ENCODE peak calls at places on chromosomes 6 and 20, in six cellular contexts. One of them, this sample, is unnamed.

GRCh38 chr20:24650091-24650490 is 180.7 kb downstream of the SYNDIG1 start:
- DNase-seq in RPMI8226: no peak
- DNase-seq in NCI-H1048: no peak
- DNase-seq in globus pallidus: peak; percentile 65
- DNase-seq in T-cell: no peak
- DNase-seq in NB4: no peak
- DNase-seq in this sample: no peak

GRCh38 chr6:42911171-42912021 is 4.5 kb upstream of the PTCRA start:
- DNase-seq in NCI-H1048: no peak
- DNase-seq in T-cell: no peak
- DNase-seq in RPMI8226: no peak
- DNase-seq in globus pallidus: no peak
- DNase-seq in NB4: no peak
- DNase-seq in this sample: no peak

GRCh38 chr6:158255280-158255973 is 56.8 kb upstream of the TULP4 start:
- DNase-seq in globus pallidus: no peak
- DNase-seq in RPMI8226: no peak
- DNase-seq in T-cell: no peak
- DNase-seq in NB4: no peak
- DNase-seq in NCI-H1048: no peak
- DNase-seq in this sample: no peak

GRCh38 chr6:134882426-134883038 is 67.4 kb downstream of the ALDH8A1 start:
- DNase-seq in NCI-H1048: no peak
- DNase-seq in T-cell: peak; percentile 35
- DNase-seq in RPMI8226: peak; percentile 61
- DNase-seq in NB4: peak; percentile 73
- DNase-seq in globus pallidus: peak; percentile 68
- DNase-seq in this sample: no peak

GRCh38 chr6:69231983-69232382 is 564.8 kb downstream of the LMBRD1 start:
- DNase-seq in NB4: no peak
- DNase-seq in T-cell: no peak
- DNase-seq in NCI-H1048: no peak
- DNase-seq in RPMI8226: no peak
- DNase-seq in globus pallidus: no peak
- DNase-seq in this sample: no peak

GRCh38 chr6:72798196-72798595 is 176.3 kb downstream of the KCNQ5 start:
- DNase-seq in RPMI8226: no peak
- DNase-seq in T-cell: no peak
- DNase-seq in NB4: no peak
- DNase-seq in globus pallidus: no peak
- DNase-seq in NCI-H1048: no peak
- DNase-seq in this sample: no peak

GRCh38 chr6:30600576-30600975 is 16.5 kb downstream of the PPP1R10 start:
- DNase-seq in T-cell: no peak
- DNase-seq in NB4: no peak
- DNase-seq in NCI-H1048: no peak
- DNase-seq in RPMI8226: no peak
- DNase-seq in globus pallidus: no peak
- DNase-seq in this sample: no peak

GRCh38 chr6:12060780-12061619 is 48.9 kb downstream of the HIVEP1 start:
- DNase-seq in T-cell: peak; percentile 79
- DNase-seq in NCI-H1048: no peak
- DNase-seq in NB4: peak; percentile 95
- DNase-seq in globus pallidus: peak; percentile 58
- DNase-seq in RPMI8226: no peak
- DNase-seq in this sample: peak; percentile 62

GRCh38 chr6:112877134-112878100 is 530.3 kb downstream of the RFPL4B start:
- DNase-seq in NCI-H1048: no peak
- DNase-seq in NB4: no peak
- DNase-seq in globus pallidus: no peak
- DNase-seq in RPMI8226: no peak
- DNase-seq in T-cell: no peak
- DNase-seq in this sample: no peak

GRCh38 chr6:39357998-39358686 is 35.6 kb upstream of the KCNK16 start:
- DNase-seq in globus pallidus: no peak
- DNase-seq in NB4: no peak
- DNase-seq in T-cell: no peak
- DNase-seq in RPMI8226: peak; percentile 47
- DNase-seq in NCI-H1048: no peak
- DNase-seq in this sample: no peak

GRCh38 chr6:6320901-6321300 is 439 bp upstream of the F13A1 start:
- DNase-seq in T-cell: no peak
- DNase-seq in NCI-H1048: no peak
- DNase-seq in globus pallidus: no peak
- DNase-seq in NB4: peak; percentile 24
- DNase-seq in RPMI8226: no peak
- DNase-seq in this sample: no peak

GRCh38 chr20:31587545-31588389 is 17.3 kb upstream of the ID1 start:
- DNase-seq in NCI-H1048: no peak
- DNase-seq in globus pallidus: no peak
- DNase-seq in T-cell: no peak
- DNase-seq in NB4: peak; percentile 54
- DNase-seq in RPMI8226: peak; percentile 62
- DNase-seq in this sample: no peak

GRCh38 chr6:40996591-40997247 is 42.3 kb downstream of the UNC5CL start:
- DNase-seq in NB4: no peak
- DNase-seq in NCI-H1048: no peak
- DNase-seq in globus pallidus: no peak
- DNase-seq in RPMI8226: no peak
- DNase-seq in T-cell: no peak
- DNase-seq in this sample: no peak

GRCh38 chr6:4441981-4442434 is 306.6 kb upstream of the ECI2 start:
- DNase-seq in RPMI8226: no peak
- DNase-seq in T-cell: no peak
- DNase-seq in NCI-H1048: no peak
- DNase-seq in NB4: no peak
- DNase-seq in globus pallidus: no peak
- DNase-seq in this sample: no peak

GRCh38 chr20:16472045-16472872 is 101.0 kb downstream of the KIF16B start:
- DNase-seq in NB4: no peak
- DNase-seq in NCI-H1048: no peak
- DNase-seq in globus pallidus: no peak
- DNase-seq in RPMI8226: no peak
- DNase-seq in T-cell: no peak
- DNase-seq in this sample: no peak

GRCh38 chr6:42017021-42017643 is 33.2 kb upstream of the TAF8 start:
- DNase-seq in RPMI8226: no peak
- DNase-seq in NB4: peak; percentile 88
- DNase-seq in T-cell: no peak
- DNase-seq in globus pallidus: no peak
- DNase-seq in NCI-H1048: no peak
- DNase-seq in this sample: no peak

GRCh38 chr20:64101731-64102621 is 5.4 kb downstream of the NPBWR2 start:
- DNase-seq in T-cell: peak; percentile 55
- DNase-seq in NB4: peak; percentile 73
- DNase-seq in globus pallidus: no peak
- DNase-seq in NCI-H1048: peak; percentile 33
- DNase-seq in RPMI8226: peak; percentile 76
- DNase-seq in this sample: peak; percentile 53

GRCh38 chr6:163579880-163580295 is 165.4 kb downstream of the QKI start:
- DNase-seq in globus pallidus: no peak
- DNase-seq in RPMI8226: no peak
- DNase-seq in NCI-H1048: no peak
- DNase-seq in NB4: peak; percentile 32
- DNase-seq in T-cell: no peak
- DNase-seq in this sample: no peak

GRCh38 chr6:40810176-40810575 is 223.0 kb upstream of the LRFN2 start:
- DNase-seq in RPMI8226: no peak
- DNase-seq in NB4: no peak
- DNase-seq in globus pallidus: no peak
- DNase-seq in T-cell: no peak
- DNase-seq in NCI-H1048: no peak
- DNase-seq in this sample: no peak

GRCh38 chr20:3248167-3248992 is 9.4 kb upstream of the SLC4A11 start:
- DNase-seq in T-cell: no peak
- DNase-seq in NCI-H1048: no peak
- DNase-seq in globus pallidus: no peak
- DNase-seq in RPMI8226: peak; percentile 70
- DNase-seq in NB4: peak; percentile 81
- DNase-seq in this sample: no peak

GRCh38 chr6:52815167-52816092 is 11.8 kb upstream of the GSTA1 start:
- DNase-seq in NCI-H1048: no peak
- DNase-seq in T-cell: peak; percentile 13
- DNase-seq in globus pallidus: peak; percentile 12
- DNase-seq in NB4: peak; percentile 46
- DNase-seq in RPMI8226: peak; percentile 44
- DNase-seq in this sample: peak; percentile 25

GRCh38 chr6:149247385-149247763 is 70.1 kb upstream of the TAB2 start:
- DNase-seq in NCI-H1048: no peak
- DNase-seq in T-cell: no peak
- DNase-seq in globus pallidus: no peak
- DNase-seq in RPMI8226: no peak
- DNase-seq in NB4: no peak
- DNase-seq in this sample: no peak

GRCh38 chr6:29490552-29490951 is 2.8 kb upstream of the MAS1L start:
- DNase-seq in globus pallidus: no peak
- DNase-seq in RPMI8226: no peak
- DNase-seq in T-cell: no peak
- DNase-seq in NCI-H1048: no peak
- DNase-seq in NB4: peak; percentile 92
- DNase-seq in this sample: no peak

GRCh38 chr6:108958900-108959770 is 110.9 kb downstream of the ARMC2 start:
- DNase-seq in T-cell: no peak
- DNase-seq in globus pallidus: no peak
- DNase-seq in NB4: peak; percentile 22
- DNase-seq in RPMI8226: peak; percentile 32
- DNase-seq in NCI-H1048: no peak
- DNase-seq in this sample: no peak

GRCh38 chr6:142774292-142774691 is 170.7 kb downstream of the HIVEP2 start:
- DNase-seq in T-cell: no peak
- DNase-seq in NCI-H1048: no peak
- DNase-seq in RPMI8226: no peak
- DNase-seq in globus pallidus: no peak
- DNase-seq in NB4: no peak
- DNase-seq in this sample: no peak

GRCh38 chr6:133099573-133099972 is 141.6 kb upstream of the EYA4 start:
- DNase-seq in T-cell: no peak
- DNase-seq in NCI-H1048: no peak
- DNase-seq in RPMI8226: no peak
- DNase-seq in NB4: no peak
- DNase-seq in globus pallidus: no peak
- DNase-seq in this sample: no peak

This sample was measured in immature natural killer cell.